ENCODE peak calls at places on chromosome 7, in four cellular contexts. U is heart left ventricle, W is pancreas, N is GM23248. G is an unnamed sample.

GRCh38 chr7:129072410-129073063 is 17.6 kb upstream of the TNPO3 start:
- DNase-seq in W (no peak), U (no peak), N (no peak), G (no peak)

GRCh38 chr7:137989590-137989989 is 12.3 kb downstream of the CREB3L2 start:
- DNase-seq in N (no peak), U (no peak), W (no peak), G (no peak)

GRCh38 chr7:98203261-98203963 is 7.8 kb upstream of the BHLHA15 start:
- DNase-seq in U (no peak), W (no peak), N (no peak), G (no peak)

GRCh38 chr7:87424075-87424474 is 51.4 kb downstream of the ABCB4 start:
- DNase-seq in U (no peak), W (no peak), N (no peak), G (no peak)

GRCh38 chr7:30802812-30803211 is 31.6 kb downstream of the MINDY4 start:
- DNase-seq in W (no peak), N (no peak), U (no peak), G (no peak)

GRCh38 chr7:41912426-41912825 is 209.5 kb upstream of the INHBA start:
- DNase-seq in N (no peak), U (no peak), W (no peak), G (no peak)

GRCh38 chr7:28542410-28542809 is 130.1 kb downstream of the CREB5 start:
- DNase-seq in W (no peak), U (no peak), N (no peak), G (no peak)

GRCh38 chr7:133691727-133692450 is 435.3 kb upstream of the LRGUK start:
- DNase-seq in N (peak; percentile 71), W (no peak), U (no peak), G (no peak)

GRCh38 chr7:155408657-155409586 is 49.0 kb upstream of the EN2 start:
- DNase-seq in W (no peak), N (no peak), U (no peak), G (no peak)

GRCh38 chr7:922334-923107 is 32.0 kb downstream of the ADAP1 start:
- DNase-seq in N (no peak), U (peak; percentile 5), W (peak; percentile 17), G (no peak)

GRCh38 chr7:133850497-133851070 is 276.6 kb upstream of the LRGUK start:
- DNase-seq in W (no peak), U (no peak), N (no peak), G (no peak)

DNA sequence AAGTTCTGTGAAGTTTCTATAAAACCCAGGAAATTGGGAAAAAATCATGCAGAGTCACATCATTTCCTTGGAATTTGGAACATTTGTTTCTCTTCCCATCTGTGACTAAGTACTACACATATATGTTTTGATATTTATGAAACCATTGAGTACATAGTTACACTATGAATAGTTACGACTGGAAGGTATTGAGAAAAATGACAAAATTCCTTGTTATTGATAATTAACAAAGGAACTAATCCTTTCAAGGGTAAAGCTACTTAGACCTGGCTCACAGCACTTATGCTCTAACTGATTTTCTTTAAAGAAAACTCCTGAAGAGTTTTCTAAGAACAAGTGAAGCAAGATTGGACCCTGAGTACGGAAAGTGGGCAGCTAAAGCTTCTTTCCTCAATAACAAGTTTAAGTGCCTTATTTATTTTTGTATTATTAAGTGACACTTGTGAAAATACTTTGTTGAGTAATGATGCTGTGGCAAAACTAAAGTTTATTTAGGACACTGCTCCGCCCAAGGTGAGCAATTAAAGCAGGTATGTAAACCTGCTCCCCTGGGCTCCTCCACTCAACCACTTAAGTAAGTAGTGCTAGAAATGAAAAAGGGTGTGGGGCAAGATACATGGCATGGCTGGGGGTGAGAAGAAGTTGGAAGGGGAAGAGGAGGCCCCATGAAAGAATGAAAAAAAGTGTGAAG is 11.9 kb upstream of the GLCCI1 start:
- DNase-seq in U (no peak), W (no peak), N (peak; percentile 71), G (no peak)
- H3K27ac ChIP-seq in U (no peak overlapping the region), W (no peak overlapping the region), N (peak overlapping the region; percentile 54), G (no peak overlapping the region)

GRCh38 chr7:112939589-112940313 is 146.9 kb downstream of the GPR85 start:
- DNase-seq in W (peak; percentile 100), U (peak; percentile 99), N (peak; percentile 100), G (peak; percentile 97)

GRCh38 chr7:112942981-112943380 is 143.6 kb downstream of the GPR85 start:
- DNase-seq in N (no peak), W (no peak), U (no peak), G (no peak)

GRCh38 chr7:112940314-112940732 is 146.3 kb downstream of the GPR85 start:
- DNase-seq in N (no peak), W (no peak), U (no peak), G (no peak)

GRCh38 chr7:112937651-112938390 is 147.6 kb upstream of the TMEM168 start:
- DNase-seq in U (no peak), N (peak; percentile 70), W (no peak), G (no peak)

GRCh38 chr7:112938895-112939588 is 147.6 kb downstream of the GPR85 start:
- DNase-seq in W (no peak), N (peak; percentile 70), U (peak; percentile 20), G (no peak)
- H3K27ac ChIP-seq in W (peak overlapping the region; percentile 80), N (peak overlapping the region; percentile 76), U (peak overlapping the region; percentile 85), G (peak overlapping the region; percentile 76)

GRCh38 chr7:73739387-73739767 is 775 bp upstream of the ABHD11 start:
- DNase-seq in U (no peak), W (peak; percentile 62), N (no peak), G (no peak)

GRCh38 chr7:73736885-73737284 is 1.7 kb downstream of the ABHD11 start:
- DNase-seq in N (no peak), W (peak; percentile 50), U (no peak), G (no peak)

GRCh38 chr7:73738220-73738611 is 386 bp downstream of the ABHD11 start:
- DNase-seq in U (peak; percentile 56), N (peak; percentile 81), W (peak; percentile 82), G (peak; percentile 21)

GRCh38 chr7:73738612-73739386 is at the start of gene ABHD11:
- DNase-seq in N (peak; percentile 99), U (peak; percentile 97), W (peak; percentile 100), G (peak; percentile 96)

DNA sequence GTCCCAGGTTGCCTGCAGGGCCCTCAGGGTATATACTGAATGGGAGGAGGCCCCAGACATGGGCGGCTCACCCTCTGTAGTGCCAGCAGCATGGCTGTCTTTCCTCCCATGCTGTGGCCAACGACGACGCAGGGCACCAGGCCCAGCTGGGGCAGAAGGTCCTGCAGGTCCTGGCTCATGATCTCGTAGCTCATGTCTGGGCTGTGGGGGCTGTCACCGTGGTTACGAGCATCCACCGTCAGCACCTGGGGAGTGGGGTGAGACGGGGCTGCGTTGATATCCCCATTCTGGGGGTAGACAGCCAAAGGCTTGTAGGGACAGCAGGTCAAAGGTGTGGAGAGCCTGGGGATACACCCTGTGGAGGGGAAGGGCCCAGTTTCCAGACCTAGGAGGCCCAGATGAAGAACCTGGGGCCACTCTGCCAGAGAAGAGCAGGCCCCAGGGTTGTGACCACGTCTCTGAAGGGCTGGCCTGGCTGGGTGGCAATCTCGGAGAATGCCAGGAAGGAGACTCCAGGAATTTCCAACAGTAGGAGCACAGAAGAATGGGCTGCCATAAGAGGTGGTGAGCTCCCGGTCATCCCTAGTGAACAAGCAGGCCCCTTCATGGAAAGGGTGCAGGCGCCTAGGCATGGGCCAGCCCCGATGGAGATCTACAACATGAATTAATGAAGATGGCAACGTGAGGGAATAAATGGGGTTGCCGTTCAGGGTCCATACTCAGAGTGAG is 947 bp downstream of the ABHD11 start:
- DNase-seq in W (peak; percentile 55), U (no peak), N (no peak), G (no peak)
- H3K27ac ChIP-seq in W (peak overlapping the region; percentile 100), U (peak overlapping the region; percentile 87), N (no peak overlapping the region), G (no peak overlapping the region)

DNA sequence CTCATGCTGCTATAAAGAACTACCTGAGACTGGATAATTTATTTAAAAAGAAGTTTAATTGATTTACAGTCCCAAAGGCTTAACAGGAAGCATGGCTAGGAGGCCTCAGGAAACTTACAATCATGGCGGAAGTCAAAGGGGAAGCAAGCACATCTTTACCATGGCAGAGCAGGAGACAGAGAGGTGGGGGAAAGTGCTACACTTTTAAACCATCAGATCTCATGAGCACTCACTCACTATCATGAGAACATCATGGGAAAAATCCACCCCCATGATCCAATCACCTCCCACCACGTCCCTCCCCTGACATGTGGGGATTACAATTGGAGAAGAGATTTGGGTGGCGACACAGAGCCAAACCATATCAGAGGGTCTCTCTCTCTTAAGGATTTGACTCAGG is 108.6 kb upstream of the PODXL start:
- DNase-seq in N (no peak), U (no peak), W (no peak), G (no peak)
- H3K27ac ChIP-seq in N (no peak overlapping the region), U (no peak overlapping the region), W (no peak overlapping the region), G (no peak overlapping the region)

DNA sequence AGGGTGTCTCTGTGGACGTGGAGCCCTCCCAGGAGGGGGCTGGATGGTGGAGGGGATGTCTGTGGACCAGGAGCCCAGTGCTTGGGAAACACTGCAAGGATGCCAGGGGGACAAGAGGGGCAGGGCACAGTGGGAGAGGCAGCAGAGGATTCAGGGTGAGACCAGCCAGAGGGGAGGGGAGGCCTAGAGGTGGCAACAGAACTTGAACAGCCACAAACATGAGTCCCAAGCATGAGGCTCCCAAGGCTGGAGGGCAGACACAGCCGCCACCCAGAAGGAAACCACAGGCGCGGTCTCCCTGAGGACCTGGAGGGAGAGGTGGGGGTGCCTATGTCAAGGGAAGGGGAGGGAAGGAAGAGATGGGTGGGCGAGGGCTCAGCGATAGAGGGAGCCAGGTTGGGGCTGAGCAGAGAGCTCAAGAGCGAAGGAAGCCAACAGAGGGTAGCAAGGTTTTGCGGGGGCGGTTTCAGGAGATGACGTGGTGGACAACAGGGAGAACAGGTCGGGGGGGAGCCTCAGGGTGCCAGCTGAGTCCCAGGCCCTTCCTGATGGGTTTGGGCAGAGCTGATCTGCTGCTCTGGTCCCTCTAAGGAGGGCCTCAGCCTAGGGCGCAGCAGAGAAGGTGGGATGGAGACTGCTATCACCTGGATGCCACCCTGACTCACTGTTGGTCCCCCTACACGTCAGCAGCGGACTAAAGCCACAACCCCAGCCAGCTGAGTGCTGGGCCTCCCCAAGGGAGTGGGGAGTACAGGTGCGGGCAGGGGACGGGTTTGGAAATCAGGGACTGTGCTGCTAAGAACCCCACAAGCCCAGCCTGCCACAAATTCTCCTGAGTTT is 6.7 kb upstream of the PILRA start:
- DNase-seq in U (no peak), W (no peak), N (no peak), G (no peak)
- H3K27ac ChIP-seq in U (peak overlapping the region; percentile 88), W (no peak overlapping the region), N (no peak overlapping the region), G (no peak overlapping the region)

DNA sequence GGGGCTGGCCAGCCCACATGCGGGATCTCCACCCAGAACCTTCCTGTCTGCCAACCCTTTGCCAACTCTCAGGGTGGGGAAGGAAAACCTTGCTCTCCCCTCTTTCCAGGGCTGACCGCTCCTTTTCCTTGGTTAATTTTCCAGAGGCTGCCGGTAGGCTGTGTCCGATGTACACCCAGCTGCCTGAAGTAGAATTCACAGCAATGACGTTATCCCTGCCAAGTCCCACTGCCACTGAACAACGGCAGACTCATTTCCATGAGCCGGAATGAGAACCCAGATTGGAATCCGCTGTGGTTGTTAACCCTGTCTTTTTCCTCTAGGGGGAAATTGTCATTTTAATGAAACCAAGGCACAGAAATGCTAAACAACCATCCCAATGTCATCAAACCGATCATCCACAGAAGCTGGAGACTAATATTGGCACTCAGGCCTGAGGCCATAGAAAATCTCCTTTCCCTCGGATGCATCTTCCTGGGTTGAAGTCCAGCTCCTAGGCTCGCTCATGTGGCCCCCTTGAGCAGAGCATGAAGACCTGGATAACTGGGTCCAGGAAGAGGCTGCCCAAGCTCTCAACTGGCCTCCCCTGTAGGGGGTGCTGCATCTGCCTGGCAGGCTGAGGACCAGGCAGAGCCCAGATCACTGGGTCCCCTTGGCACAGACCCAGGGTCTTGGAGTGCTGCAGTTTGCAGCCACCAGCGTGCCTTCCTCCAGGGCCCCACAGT is 30.4 kb downstream of the KLRG2 start:
- DNase-seq in U (no peak), W (no peak), N (peak; percentile 91), G (no peak)
- H3K27ac ChIP-seq in U (no peak overlapping the region), W (no peak overlapping the region), N (peak overlapping the region; percentile 27), G (no peak overlapping the region)

GRCh38 chr7:27131390-27131819 is 848 bp upstream of the HOXA4 start:
- DNase-seq in N (peak; percentile 58), U (no peak), W (no peak), G (no peak)
- H3K27ac ChIP-seq in N (peak overlapping the region; percentile 70), U (no peak overlapping the region), W (peak overlapping the region; percentile 50), G (no peak overlapping the region)

GRCh38 chr7:71707041-71707440 is 575.1 kb downstream of the GALNT17 start:
- DNase-seq in U (no peak), N (no peak), W (no peak), G (no peak)
- H3K27ac ChIP-seq in U (no peak overlapping the region), N (no peak overlapping the region), W (no peak overlapping the region), G (no peak overlapping the region)